ENCODE peak calls at places on chromosome 13, in ten cellular contexts. M is stimulated activated CD4-positive, alpha-beta T cell treated with anti-CD3 and anti-CD28 coated beads, Interleukin-1b, Interleukin-23, amount 100 ng/mL, for 24 hours; S is fibroblast of the conjunctiva; D is NCI-H446 treated with DMSO at 0.1 percent for 48 hours; E is astrocyte of the spinal cord; Y is Right ventricle myocardium inferior; V is adrenal gland; R is effector CD4-positive, alpha-beta T cell; U is EL; A is KBM-7. C is an unnamed sample.

GRCh38 chr13:44435142-44435982 is 61.7 kb downstream of the SERP2 start:
- DNase-seq in Y (peak), R (peak), A (peak), M (peak), U (peak), E (peak), V (peak), S (peak), D (peak), C (peak)

GRCh38 chr13:80116107-80116506 is 224.8 kb downstream of the SPRY2 start:
- DNase-seq in S (peak), V (no peak), M (no peak), R (no peak), Y (no peak), U (peak), D (no peak), A (no peak), E (peak), C (peak)

GRCh38 chr13:92103673-92104296 is 705.4 kb downstream of the GPC5 start:
- DNase-seq in V (no peak), Y (no peak), M (no peak), D (no peak), A (no peak), U (no peak), E (no peak), S (no peak), R (no peak), C (no peak)

GRCh38 chr13:39599842-39600241 is 3.2 kb downstream of the LHFPL6 start:
- DNase-seq in U (peak), E (peak), A (no peak), D (peak), R (no peak), M (no peak), V (no peak), S (peak), Y (no peak), C (peak)

GRCh38 chr13:49292742-49293498 is 45.2 kb downstream of the CDADC1 start:
- DNase-seq in Y (peak), M (no peak), E (peak), U (peak), D (peak), R (no peak), V (no peak), S (no peak), A (peak), C (peak)

GRCh38 chr13:20127563-20128458 is 33.0 kb downstream of the GJA3 start:
- DNase-seq in V (peak), U (peak), R (no peak), Y (peak), A (no peak), D (no peak), S (peak), M (no peak), E (peak), C (peak)

GRCh38 chr13:109968876-109969577 is 182.6 kb upstream of the IRS2 start:
- DNase-seq in M (no peak), E (no peak), U (no peak), S (no peak), Y (peak), A (no peak), R (no peak), V (no peak), D (no peak), C (peak)

GRCh38 chr13:65638572-65639168 is 1591.5 kb downstream of the PCDH9 start:
- DNase-seq in A (peak), V (peak), U (peak), S (peak), D (no peak), R (no peak), M (no peak), Y (no peak), E (peak), C (peak)

GRCh38 chr13:70905035-70905434 is 796.8 kb upstream of the KLHL1 start:
- DNase-seq in A (no peak), R (no peak), S (peak), U (no peak), Y (no peak), V (no peak), E (no peak), D (peak), M (no peak), C (no peak)

GRCh38 chr13:103067751-103068563 is 1.7 kb upstream of the SLC10A2 start:
- DNase-seq in Y (no peak), D (no peak), E (no peak), A (no peak), V (no peak), R (no peak), U (no peak), S (no peak), M (no peak), C (no peak)

GRCh38 chr13:20714563-20715339 is 11.3 kb downstream of the IL17D start:
- DNase-seq in E (peak), V (no peak), U (peak), S (peak), Y (peak), R (no peak), D (peak), M (no peak), A (no peak), C (peak)

GRCh38 chr13:19759669-19760068 is 23.1 kb downstream of the PSPC1 start:
- DNase-seq in S (no peak), R (no peak), V (no peak), A (no peak), M (no peak), U (peak), E (no peak), Y (no peak), D (no peak), C (peak)

GRCh38 chr13:43087960-43088580 is 64.7 kb downstream of the DNAJC15 start:
- DNase-seq in R (no peak), M (no peak), D (no peak), Y (no peak), U (no peak), V (no peak), S (no peak), A (no peak), E (peak), C (peak)

GRCh38 chr13:40430234-40430633 is 236.2 kb downstream of the FOXO1 start:
- DNase-seq in D (no peak), U (no peak), V (no peak), M (no peak), Y (no peak), S (no peak), A (no peak), R (no peak), E (no peak), C (no peak)

GRCh38 chr13:43664700-43665191 is 122.0 kb downstream of the ENOX1 start:
- DNase-seq in U (peak), Y (no peak), A (no peak), S (peak), M (no peak), V (no peak), R (no peak), E (peak), D (no peak), C (peak)

GRCh38 chr13:30982911-30983310 is 50.5 kb downstream of the TEX26 start:
- DNase-seq in A (no peak), D (no peak), M (no peak), E (no peak), U (no peak), V (no peak), S (no peak), R (no peak), Y (no peak), C (no peak)

C was measured in GM23248.